ENCODE peak calls at places on chromosomes 16 and 17, in six cellular contexts. T is osteocyte, Z is lung, E is psoas muscle, R is astrocyte of the spinal cord, M is LNCaP clone FGC. G is an unnamed sample.

GRCh38 chr17:19319771-19320505 is 42.6 kb downstream of the B9D1 start:
- DNase-seq in M (no peak), T (no peak), R (no peak), E (no peak), Z (no peak), G (no peak)

GRCh38 chr17:72099919-72100318 is 20.9 kb upstream of the SOX9 start:
- DNase-seq in M (no peak), E (no peak), R (peak; percentile 19), T (no peak), Z (no peak), G (no peak)

GRCh38 chr16:53803998-53804397 is 100.0 kb downstream of the FTO start:
- DNase-seq in Z (no peak), M (no peak), T (no peak), R (no peak), E (no peak), G (no peak)

GRCh38 chr16:57128787-57129389 is 36.5 kb downstream of the CPNE2 start:
- DNase-seq in E (no peak), Z (no peak), R (no peak), M (no peak), T (no peak), G (no peak)

GRCh38 chr17:40191237-40192208 is 14.3 kb downstream of the RAPGEFL1 start:
- DNase-seq in M (no peak), E (peak; percentile 75), Z (peak; percentile 68), T (peak; percentile 89), R (peak; percentile 78), G (peak; percentile 71)

GRCh38 chr16:28187595-28188004 is 24.2 kb downstream of the XPO6 start:
- DNase-seq in R (no peak), T (no peak), Z (no peak), E (no peak), M (no peak), G (no peak)

GRCh38 chr16:14088155-14088753 is 17.1 kb downstream of the MRTFB start:
- DNase-seq in E (no peak), T (no peak), M (no peak), Z (no peak), R (no peak), G (no peak)

GRCh38 chr17:80678621-80679020 is 134.0 kb downstream of the RPTOR start:
- DNase-seq in Z (no peak), R (peak; percentile 65), E (no peak), M (no peak), T (no peak), G (peak; percentile 88)

GRCh38 chr16:85639529-85640253 is 26.6 kb downstream of the GSE1 start:
- DNase-seq in T (no peak), E (peak; percentile 82), Z (no peak), R (no peak), M (no peak), G (no peak)

GRCh38 chr17:3588104-3588503 is 21.1 kb downstream of the TRPV1 start:
- DNase-seq in R (no peak), E (no peak), T (no peak), M (no peak), Z (no peak), G (no peak)

GRCh38 chr16:84294196-84295142 is at the start of gene WFDC1:
- DNase-seq in Z (no peak), M (no peak), T (no peak), R (no peak), E (no peak), G (no peak)

GRCh38 chr17:17691468-17692263 is 10.4 kb downstream of the RAI1 start:
- DNase-seq in R (no peak), M (no peak), Z (no peak), T (no peak), E (no peak), G (no peak)

GRCh38 chr16:22397459-22397858 is 23.0 kb upstream of the CDR2 start:
- DNase-seq in Z (peak; percentile 30), R (peak; percentile 91), T (no peak), M (no peak), E (no peak), G (no peak)

GRCh38 chr17:33981713-33982601 is 273.1 kb upstream of the CCL2 start:
- DNase-seq in T (no peak), M (no peak), R (no peak), E (no peak), Z (no peak), G (no peak)

GRCh38 chr16:27408012-27408601 is 6.1 kb downstream of the IL21R start:
- DNase-seq in E (no peak), T (no peak), Z (no peak), M (no peak), R (peak; percentile 69), G (no peak)

GRCh38 chr16:22357635-22357971 is 16.8 kb downstream of the CDR2 start:
- DNase-seq in T (no peak), E (no peak), R (no peak), M (no peak), Z (no peak), G (no peak)

GRCh38 chr17:38361700-38362465 is 10.2 kb downstream of the SOCS7 start:
- DNase-seq in M (no peak), E (no peak), T (no peak), Z (no peak), R (no peak), G (no peak)

GRCh38 chr16:65415460-65415859 is 293.6 kb upstream of the CDH11 start:
- DNase-seq in T (no peak), R (peak; percentile 66), M (no peak), E (no peak), Z (no peak), G (no peak)

GRCh38 chr17:4956493-4957061 is 5.7 kb downstream of the ENO3 start:
- DNase-seq in E (peak; percentile 52), R (no peak), M (no peak), T (no peak), Z (no peak), G (peak; percentile 51)

GRCh38 chr16:2458887-2459646 is 842 bp upstream of the TEDC2 start:
- DNase-seq in Z (no peak), E (no peak), M (no peak), T (no peak), R (no peak), G (no peak)

GRCh38 chr16:8869212-8869987 is 594 bp upstream of the CARHSP1 start:
- DNase-seq in E (no peak), Z (no peak), T (no peak), R (no peak), M (no peak), G (no peak)

GRCh38 chr17:33732116-33732515 is 439.0 kb upstream of the ASIC2 start:
- DNase-seq in T (no peak), E (no peak), M (no peak), R (no peak), Z (no peak), G (no peak)

GRCh38 chr16:17162560-17162959 is 308.2 kb downstream of the XYLT1 start:
- DNase-seq in T (no peak), R (no peak), Z (no peak), E (no peak), M (no peak), G (no peak)

GRCh38 chr16:30724641-30725464 is 23.4 kb upstream of the PHKG2 start:
- DNase-seq in R (no peak), Z (no peak), T (no peak), M (no peak), E (no peak), G (peak; percentile 89)

GRCh38 chr16:81445143-81445922 is 725 bp downstream of the CMIP start:
- DNase-seq in R (peak; percentile 35), T (no peak), E (peak; percentile 33), M (no peak), Z (no peak), G (no peak)

GRCh38 chr16:22977294-22977697 is 163.3 kb downstream of the HS3ST2 start:
- DNase-seq in M (peak; percentile 4), R (no peak), E (no peak), Z (no peak), T (no peak), G (no peak)

GRCh38 chr16:29804455-29805231 is 1.7 kb upstream of the MAZ start:
- DNase-seq in Z (no peak), R (peak; percentile 31), E (peak; percentile 35), T (no peak), M (peak; percentile 59), G (no peak)

GRCh38 chr17:571224-571623 is 143.4 kb downstream of the VPS53 start:
- DNase-seq in M (no peak), Z (no peak), R (no peak), E (no peak), T (no peak), G (no peak)
- TF ChIP-seq CTCF in M (no peak), Z (no peak), R (no peak), E (no peak), T (no peak), G (no peak)

GRCh38 chr17:31733326-31733725 is 125.7 kb downstream of the COPRS start:
- DNase-seq in M (no peak), R (no peak), Z (no peak), T (no peak), E (no peak), G (no peak)
- TF ChIP-seq CTCF in M (no peak), R (no peak), Z (no peak), T (no peak), E (no peak), G (no peak)

GRCh38 chr17:7614422-7615264 is at the start of gene FXR2:
- DNase-seq in T (peak; percentile 100), M (peak; percentile 99), E (peak; percentile 100), R (peak; percentile 100), Z (peak; percentile 100), G (peak; percentile 100)

GRCh38 chr17:7618608-7619007 is 3.9 kb upstream of the FXR2 start:
- DNase-seq in R (no peak), Z (peak; percentile 59), T (no peak), E (no peak), M (no peak), G (no peak)

GRCh38 chr17:7612294-7612640 is 2.4 kb downstream of the FXR2 start:
- DNase-seq in T (no peak), M (no peak), E (no peak), R (no peak), Z (no peak), G (no peak)

GRCh38 chr17:7613769-7614421 is 802 bp downstream of the FXR2 start:
- DNase-seq in R (peak; percentile 27), T (no peak), M (no peak), Z (no peak), E (no peak), G (no peak)

DNA sequence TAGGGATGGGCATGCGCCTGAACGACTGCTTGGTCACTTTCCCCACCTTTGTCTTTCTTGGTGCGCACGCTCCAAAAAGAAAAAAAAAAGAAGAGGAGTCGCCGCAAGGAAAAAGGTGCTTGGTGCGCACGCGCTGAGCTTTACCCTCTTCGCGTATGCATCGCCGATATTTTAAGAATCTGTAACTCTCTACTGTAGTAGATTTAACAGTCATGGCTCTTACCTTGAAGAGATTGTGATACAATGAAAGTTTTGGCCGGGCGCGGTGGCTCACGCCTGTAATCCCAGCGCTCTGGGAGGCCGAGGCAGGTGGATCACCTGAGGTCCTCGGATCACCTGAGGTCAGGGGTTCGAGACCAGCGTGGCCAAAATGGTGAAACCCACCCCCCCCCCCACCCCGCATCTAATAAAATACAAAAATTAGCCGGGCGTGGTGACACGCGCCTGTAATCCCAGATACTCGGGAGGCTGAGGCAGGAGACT is 609 bp upstream of the FXR2 start:
- DNase-seq in R (no peak), Z (no peak), E (no peak), T (no peak), M (no peak), G (no peak)
- TF ChIP-seq CTCF in R (no peak), Z (no peak), E (no peak), T (no peak), M (no peak), G (no peak)

DNA sequence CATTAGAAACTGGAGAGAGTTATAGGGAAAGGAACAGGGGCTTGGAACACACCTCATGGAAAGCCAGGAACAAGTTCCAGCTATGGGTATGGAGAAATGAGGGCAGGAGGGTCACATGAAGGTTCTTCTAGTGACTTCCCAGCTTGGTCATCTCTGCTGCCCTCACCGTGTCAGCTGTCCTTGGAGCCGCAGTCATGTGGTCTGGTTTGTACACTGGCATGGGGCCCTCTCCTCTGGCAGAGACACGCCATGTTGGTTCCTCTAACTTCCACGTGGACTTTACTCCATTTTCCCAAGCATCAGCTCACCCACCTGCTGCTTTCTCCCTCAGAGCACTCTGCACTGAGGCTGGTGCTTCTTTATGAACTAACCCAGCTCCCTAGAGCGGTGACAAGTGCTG is 26.3 kb downstream of the MPG start:
- DNase-seq in E (no peak), T (no peak), M (no peak), Z (no peak), R (no peak), G (no peak)
- TF ChIP-seq CTCF in E (no peak), T (no peak), M (no peak), Z (no peak), R (no peak), G (no peak)

G was measured in CD14-positive monocyte.